ENCODE peak calls at places on chromosomes 7 and 10, in eight cellular contexts. One of them, this sample, is unnamed.

GRCh38 chr10:114060456-114060855 is 16.8 kb downstream of the ADRB1 start:
- DNase-seq in ovary: no peak
- DNase-seq in tibial artery: no peak
- DNase-seq in neural progenitor cell: no peak
- DNase-seq in H1: no peak
- DNase-seq in mammary epithelial cell: no peak
- DNase-seq in lung: no peak
- DNase-seq in RWPE2: no peak
- DNase-seq in this sample: no peak

GRCh38 chr10:71724539-71724938 is 5.0 kb upstream of the C10orf105 start:
- DNase-seq in ovary: no peak
- DNase-seq in tibial artery: no peak
- DNase-seq in neural progenitor cell: no peak
- DNase-seq in H1: no peak
- DNase-seq in mammary epithelial cell: no peak
- DNase-seq in lung: no peak
- DNase-seq in RWPE2: no peak
- DNase-seq in this sample: no peak

GRCh38 chr7:12493866-12494265 is 76.7 kb upstream of the SCIN start:
- DNase-seq in ovary: no peak
- DNase-seq in tibial artery: no peak
- DNase-seq in neural progenitor cell: no peak
- DNase-seq in H1: no peak
- DNase-seq in mammary epithelial cell: no peak
- DNase-seq in lung: no peak
- DNase-seq in RWPE2: no peak
- DNase-seq in this sample: no peak

GRCh38 chr7:98777051-98777450 is 92.8 kb downstream of the TMEM130 start:
- DNase-seq in ovary: no peak
- DNase-seq in tibial artery: no peak
- DNase-seq in neural progenitor cell: no peak
- DNase-seq in H1: no peak
- DNase-seq in mammary epithelial cell: no peak
- DNase-seq in lung: no peak
- DNase-seq in RWPE2: no peak
- DNase-seq in this sample: no peak

GRCh38 chr10:66234872-66235271 is 691.0 kb upstream of the LRRTM3 start:
- DNase-seq in ovary: no peak
- DNase-seq in tibial artery: no peak
- DNase-seq in neural progenitor cell: peak
- DNase-seq in H1: no peak
- DNase-seq in mammary epithelial cell: no peak
- DNase-seq in lung: no peak
- DNase-seq in RWPE2: no peak
- DNase-seq in this sample: no peak

GRCh38 chr7:40469481-40469880 is 334.7 kb downstream of the SUGCT start:
- DNase-seq in ovary: no peak
- DNase-seq in tibial artery: no peak
- DNase-seq in neural progenitor cell: no peak
- DNase-seq in H1: no peak
- DNase-seq in mammary epithelial cell: peak
- DNase-seq in lung: no peak
- DNase-seq in RWPE2: no peak
- DNase-seq in this sample: no peak

GRCh38 chr7:36473454-36474282 is 84.0 kb downstream of the ANLN start:
- DNase-seq in ovary: peak
- DNase-seq in tibial artery: no peak
- DNase-seq in neural progenitor cell: peak
- DNase-seq in H1: no peak
- DNase-seq in mammary epithelial cell: peak
- DNase-seq in lung: no peak
- DNase-seq in RWPE2: no peak
- DNase-seq in this sample: no peak

GRCh38 chr7:129535896-129536295 is 33.6 kb downstream of the SMKR1 start:
- DNase-seq in ovary: no peak
- DNase-seq in tibial artery: no peak
- DNase-seq in neural progenitor cell: no peak
- DNase-seq in H1: no peak
- DNase-seq in mammary epithelial cell: no peak
- DNase-seq in lung: no peak
- DNase-seq in RWPE2: no peak
- DNase-seq in this sample: no peak

GRCh38 chr7:3070908-3071307 is 27.2 kb upstream of the CARD11 start:
- DNase-seq in ovary: no peak
- DNase-seq in tibial artery: no peak
- DNase-seq in neural progenitor cell: no peak
- DNase-seq in H1: no peak
- DNase-seq in mammary epithelial cell: no peak
- DNase-seq in lung: no peak
- DNase-seq in RWPE2: no peak
- DNase-seq in this sample: no peak

GRCh38 chr7:81064446-81064845 is 145.6 kb upstream of the SEMA3C start:
- DNase-seq in ovary: no peak
- DNase-seq in tibial artery: no peak
- DNase-seq in neural progenitor cell: peak
- DNase-seq in H1: no peak
- DNase-seq in mammary epithelial cell: no peak
- DNase-seq in lung: no peak
- DNase-seq in RWPE2: no peak
- DNase-seq in this sample: no peak

GRCh38 chr10:70093335-70093944 is 39.2 kb downstream of the AIFM2 start:
- DNase-seq in ovary: no peak
- DNase-seq in tibial artery: no peak
- DNase-seq in neural progenitor cell: no peak
- DNase-seq in H1: no peak
- DNase-seq in mammary epithelial cell: no peak
- DNase-seq in lung: no peak
- DNase-seq in RWPE2: no peak
- DNase-seq in this sample: no peak

GRCh38 chr10:120632936-120633335 is 175.9 kb downstream of the PLPP4 start:
- DNase-seq in ovary: no peak
- DNase-seq in tibial artery: no peak
- DNase-seq in neural progenitor cell: no peak
- DNase-seq in H1: no peak
- DNase-seq in mammary epithelial cell: no peak
- DNase-seq in lung: no peak
- DNase-seq in RWPE2: no peak
- DNase-seq in this sample: no peak

GRCh38 chr7:152424348-152425108 is 11.3 kb downstream of the KMT2C start:
- DNase-seq in ovary: no peak
- DNase-seq in tibial artery: no peak
- DNase-seq in neural progenitor cell: no peak
- DNase-seq in H1: no peak
- DNase-seq in mammary epithelial cell: peak
- DNase-seq in lung: no peak
- DNase-seq in RWPE2: no peak
- DNase-seq in this sample: no peak

DNA sequence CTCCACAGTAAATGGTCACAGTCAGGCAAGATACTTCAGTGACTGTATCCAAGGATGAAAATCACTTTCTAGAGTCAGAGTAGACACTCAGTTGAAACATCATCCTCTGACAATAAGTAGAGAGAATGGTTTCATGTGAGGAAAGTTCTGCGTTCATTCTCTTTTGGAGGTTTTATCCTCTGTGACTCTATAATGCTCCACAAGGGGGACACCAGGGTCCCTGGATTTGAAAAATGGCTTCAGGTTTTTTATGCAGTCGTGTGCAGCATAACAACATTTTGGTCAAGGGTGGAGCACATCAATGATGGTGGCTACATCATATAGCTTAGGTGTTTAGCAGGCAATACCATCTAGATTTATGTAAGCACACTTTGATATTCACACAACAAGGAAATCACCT is 40.4 kb downstream of the TMEM168 start:
- DNase-seq in ovary: no peak
- DNase-seq in tibial artery: no peak
- DNase-seq in neural progenitor cell: peak
- DNase-seq in H1: no peak
- DNase-seq in mammary epithelial cell: no peak
- DNase-seq in lung: no peak
- DNase-seq in RWPE2: no peak
- DNase-seq in this sample: no peak
- TF ChIP-seq CTCF in ovary: no peak
- TF ChIP-seq CTCF in tibial artery: no peak
- TF ChIP-seq CTCF in neural progenitor cell: peak
- TF ChIP-seq CTCF in H1: peak
- TF ChIP-seq CTCF in mammary epithelial cell: no peak
- TF ChIP-seq CTCF in lung: no peak
- TF ChIP-seq CTCF in RWPE2: no peak
- TF ChIP-seq CTCF in this sample: no peak

GRCh38 chr7:76303829-76304505 is 1.5 kb downstream of the HSPB1 start:
- DNase-seq in ovary: no peak
- DNase-seq in tibial artery: no peak
- DNase-seq in neural progenitor cell: no peak
- DNase-seq in H1: no peak
- DNase-seq in mammary epithelial cell: peak
- DNase-seq in lung: no peak
- DNase-seq in RWPE2: no peak
- DNase-seq in this sample: no peak
- H3K4me3 ChIP-seq in ovary: peak
- H3K4me3 ChIP-seq in tibial artery: peak
- H3K4me3 ChIP-seq in neural progenitor cell: peak
- H3K4me3 ChIP-seq in H1: peak
- H3K4me3 ChIP-seq in mammary epithelial cell: peak
- H3K4me3 ChIP-seq in lung: peak
- H3K4me3 ChIP-seq in RWPE2: peak
- H3K4me3 ChIP-seq in this sample: peak

GRCh38 chr7:136049818-136050461 is 72.8 kb upstream of the MTPN start:
- DNase-seq in ovary: no peak
- DNase-seq in tibial artery: no peak
- DNase-seq in neural progenitor cell: no peak
- DNase-seq in H1: no peak
- DNase-seq in mammary epithelial cell: no peak
- DNase-seq in lung: no peak
- DNase-seq in RWPE2: no peak
- DNase-seq in this sample: no peak
- H3K27ac ChIP-seq in ovary: no peak
- H3K27ac ChIP-seq in tibial artery: no peak
- H3K27ac ChIP-seq in neural progenitor cell: no peak
- H3K27ac ChIP-seq in H1: no peak
- H3K27ac ChIP-seq in mammary epithelial cell: no peak
- H3K27ac ChIP-seq in lung: no peak
- H3K27ac ChIP-seq in RWPE2: no peak
- H3K27ac ChIP-seq in this sample: no peak

GRCh38 chr10:59465089-59465488 is 102.7 kb upstream of the FAM13C start:
- DNase-seq in ovary: no peak
- DNase-seq in tibial artery: no peak
- DNase-seq in neural progenitor cell: peak
- DNase-seq in H1: no peak
- DNase-seq in mammary epithelial cell: peak
- DNase-seq in lung: no peak
- DNase-seq in RWPE2: no peak
- DNase-seq in this sample: no peak
- TF ChIP-seq CTCF in ovary: no peak
- TF ChIP-seq CTCF in tibial artery: peak
- TF ChIP-seq CTCF in neural progenitor cell: peak
- TF ChIP-seq CTCF in H1: peak
- TF ChIP-seq CTCF in mammary epithelial cell: peak
- TF ChIP-seq CTCF in lung: no peak
- TF ChIP-seq CTCF in RWPE2: peak
- TF ChIP-seq CTCF in this sample: peak